ENCODE peak calls at places on chromosomes 7 and 10, in eight cellular contexts. One of them, this sample, is unnamed.

GRCh38 chr10:47453435-47454293 is 30.3 kb downstream of the ANXA8 start:
- DNase-seq in Caki2: no peak
- DNase-seq in brain microvascular endothelial cell: no peak
- DNase-seq in adipocyte: no peak
- DNase-seq in AG04449: no peak
- DNase-seq in neural crest cell: no peak
- DNase-seq in cardiac muscle cell: no peak
- DNase-seq in NT2/D1: no peak
- DNase-seq in this sample: no peak

GRCh38 chr7:2037301-2037804 is 195.4 kb downstream of the MAD1L1 start:
- DNase-seq in Caki2: no peak
- DNase-seq in brain microvascular endothelial cell: no peak
- DNase-seq in adipocyte: no peak
- DNase-seq in AG04449: no peak
- DNase-seq in neural crest cell: no peak
- DNase-seq in cardiac muscle cell: no peak
- DNase-seq in NT2/D1: no peak
- DNase-seq in this sample: no peak

GRCh38 chr7:127396184-127396583 is 3.7 kb upstream of the ZNF800 start:
- DNase-seq in Caki2: peak; percentile 4
- DNase-seq in brain microvascular endothelial cell: no peak
- DNase-seq in adipocyte: no peak
- DNase-seq in AG04449: no peak
- DNase-seq in neural crest cell: no peak
- DNase-seq in cardiac muscle cell: peak; percentile 46
- DNase-seq in NT2/D1: no peak
- DNase-seq in this sample: no peak

GRCh38 chr10:109974509-109975191 is 33.1 kb upstream of the ADD3 start:
- DNase-seq in Caki2: no peak
- DNase-seq in brain microvascular endothelial cell: peak; percentile 62
- DNase-seq in adipocyte: no peak
- DNase-seq in AG04449: no peak
- DNase-seq in neural crest cell: no peak
- DNase-seq in cardiac muscle cell: peak; percentile 37
- DNase-seq in NT2/D1: no peak
- DNase-seq in this sample: peak; percentile 44

GRCh38 chr7:134480730-134481129 is 21.8 kb upstream of the AKR1B1 start:
- DNase-seq in Caki2: peak; percentile 53
- DNase-seq in brain microvascular endothelial cell: peak; percentile 48
- DNase-seq in adipocyte: peak; percentile 62
- DNase-seq in AG04449: no peak
- DNase-seq in neural crest cell: no peak
- DNase-seq in cardiac muscle cell: peak; percentile 50
- DNase-seq in NT2/D1: peak; percentile 71
- DNase-seq in this sample: no peak

GRCh38 chr7:132910657-132911056 is 171.2 kb downstream of the CHCHD3 start:
- DNase-seq in Caki2: no peak
- DNase-seq in brain microvascular endothelial cell: no peak
- DNase-seq in adipocyte: no peak
- DNase-seq in AG04449: no peak
- DNase-seq in neural crest cell: no peak
- DNase-seq in cardiac muscle cell: peak; percentile 28
- DNase-seq in NT2/D1: no peak
- DNase-seq in this sample: no peak

GRCh38 chr10:13614530-13615332 is 28.0 kb downstream of the PRPF18 start:
- DNase-seq in Caki2: peak; percentile 87
- DNase-seq in brain microvascular endothelial cell: peak; percentile 62
- DNase-seq in adipocyte: peak; percentile 72
- DNase-seq in AG04449: peak; percentile 55
- DNase-seq in neural crest cell: no peak
- DNase-seq in cardiac muscle cell: no peak
- DNase-seq in NT2/D1: no peak
- DNase-seq in this sample: no peak

GRCh38 chr7:151249034-151249731 is 689 bp upstream of the SMARCD3 start:
- DNase-seq in Caki2: peak; percentile 66
- DNase-seq in brain microvascular endothelial cell: peak; percentile 59
- DNase-seq in adipocyte: peak; percentile 88
- DNase-seq in AG04449: no peak
- DNase-seq in neural crest cell: peak; percentile 29
- DNase-seq in cardiac muscle cell: peak; percentile 77
- DNase-seq in NT2/D1: no peak
- DNase-seq in this sample: peak; percentile 67

GRCh38 chr10:106251573-106251972 is 912.9 kb downstream of the SORCS1 start:
- DNase-seq in Caki2: no peak
- DNase-seq in brain microvascular endothelial cell: no peak
- DNase-seq in adipocyte: no peak
- DNase-seq in AG04449: no peak
- DNase-seq in neural crest cell: no peak
- DNase-seq in cardiac muscle cell: no peak
- DNase-seq in NT2/D1: no peak
- DNase-seq in this sample: no peak

GRCh38 chr10:119377905-119378736 is 164.4 kb downstream of the RGS10 start:
- DNase-seq in Caki2: no peak
- DNase-seq in brain microvascular endothelial cell: no peak
- DNase-seq in adipocyte: no peak
- DNase-seq in AG04449: no peak
- DNase-seq in neural crest cell: no peak
- DNase-seq in cardiac muscle cell: no peak
- DNase-seq in NT2/D1: no peak
- DNase-seq in this sample: peak; percentile 99

GRCh38 chr10:97705006-97705670 is 8.4 kb upstream of the MARVELD1 start:
- DNase-seq in Caki2: no peak
- DNase-seq in brain microvascular endothelial cell: no peak
- DNase-seq in adipocyte: no peak
- DNase-seq in AG04449: no peak
- DNase-seq in neural crest cell: no peak
- DNase-seq in cardiac muscle cell: no peak
- DNase-seq in NT2/D1: no peak
- DNase-seq in this sample: no peak

GRCh38 chr10:68408898-68409518 is 1.9 kb upstream of the RUFY2 start:
- DNase-seq in Caki2: no peak
- DNase-seq in brain microvascular endothelial cell: no peak
- DNase-seq in adipocyte: no peak
- DNase-seq in AG04449: no peak
- DNase-seq in neural crest cell: no peak
- DNase-seq in cardiac muscle cell: no peak
- DNase-seq in NT2/D1: no peak
- DNase-seq in this sample: no peak

GRCh38 chr7:301291-302053 is 11.5 kb downstream of the FOXL3 start:
- DNase-seq in Caki2: no peak
- DNase-seq in brain microvascular endothelial cell: no peak
- DNase-seq in adipocyte: no peak
- DNase-seq in AG04449: no peak
- DNase-seq in neural crest cell: no peak
- DNase-seq in cardiac muscle cell: no peak
- DNase-seq in NT2/D1: no peak
- DNase-seq in this sample: no peak

GRCh38 chr7:69661342-69661741 is 63.1 kb downstream of the AUTS2 start:
- DNase-seq in Caki2: no peak
- DNase-seq in brain microvascular endothelial cell: no peak
- DNase-seq in adipocyte: no peak
- DNase-seq in AG04449: no peak
- DNase-seq in neural crest cell: no peak
- DNase-seq in cardiac muscle cell: no peak
- DNase-seq in NT2/D1: no peak
- DNase-seq in this sample: no peak

GRCh38 chr10:3002304-3002703 is 65.0 kb upstream of the PFKP start:
- DNase-seq in Caki2: no peak
- DNase-seq in brain microvascular endothelial cell: no peak
- DNase-seq in adipocyte: no peak
- DNase-seq in AG04449: no peak
- DNase-seq in neural crest cell: no peak
- DNase-seq in cardiac muscle cell: no peak
- DNase-seq in NT2/D1: no peak
- DNase-seq in this sample: no peak

GRCh38 chr7:142866361-142867096 is 11.7 kb downstream of the EPHB6 start:
- DNase-seq in Caki2: peak; percentile 32
- DNase-seq in brain microvascular endothelial cell: no peak
- DNase-seq in adipocyte: peak; percentile 14
- DNase-seq in AG04449: no peak
- DNase-seq in neural crest cell: peak; percentile 29
- DNase-seq in cardiac muscle cell: peak; percentile 33
- DNase-seq in NT2/D1: peak; percentile 33
- DNase-seq in this sample: no peak

GRCh38 chr10:62815373-62816111 is 624 bp downstream of the EGR2 start:
- DNase-seq in Caki2: no peak
- DNase-seq in brain microvascular endothelial cell: no peak
- DNase-seq in adipocyte: peak; percentile 38
- DNase-seq in AG04449: no peak
- DNase-seq in neural crest cell: peak; percentile 20
- DNase-seq in cardiac muscle cell: peak; percentile 36
- DNase-seq in NT2/D1: no peak
- DNase-seq in this sample: no peak

GRCh38 chr10:3162533-3162932 is 10.0 kb downstream of the PITRM1 start:
- DNase-seq in Caki2: no peak
- DNase-seq in brain microvascular endothelial cell: no peak
- DNase-seq in adipocyte: no peak
- DNase-seq in AG04449: no peak
- DNase-seq in neural crest cell: no peak
- DNase-seq in cardiac muscle cell: no peak
- DNase-seq in NT2/D1: no peak
- DNase-seq in this sample: no peak

GRCh38 chr10:124238367-124238766 is 145.0 kb upstream of the CHST15 start:
- DNase-seq in Caki2: no peak
- DNase-seq in brain microvascular endothelial cell: no peak
- DNase-seq in adipocyte: no peak
- DNase-seq in AG04449: no peak
- DNase-seq in neural crest cell: no peak
- DNase-seq in cardiac muscle cell: no peak
- DNase-seq in NT2/D1: no peak
- DNase-seq in this sample: no peak

GRCh38 chr7:30285531-30286284 is 1.3 kb downstream of the ZNRF2 start:
- DNase-seq in Caki2: peak; percentile 64
- DNase-seq in brain microvascular endothelial cell: peak; percentile 28
- DNase-seq in adipocyte: peak; percentile 54
- DNase-seq in AG04449: no peak
- DNase-seq in neural crest cell: peak; percentile 14
- DNase-seq in cardiac muscle cell: peak; percentile 67
- DNase-seq in NT2/D1: peak; percentile 18
- DNase-seq in this sample: peak; percentile 32

GRCh38 chr10:79316671-79317431 is 30.4 kb upstream of the PPIF start:
- DNase-seq in Caki2: no peak
- DNase-seq in brain microvascular endothelial cell: no peak
- DNase-seq in adipocyte: no peak
- DNase-seq in AG04449: no peak
- DNase-seq in neural crest cell: no peak
- DNase-seq in cardiac muscle cell: no peak
- DNase-seq in NT2/D1: no peak
- DNase-seq in this sample: no peak

GRCh38 chr10:121394586-121394985 is 203.7 kb downstream of the FGFR2 start:
- DNase-seq in Caki2: no peak
- DNase-seq in brain microvascular endothelial cell: no peak
- DNase-seq in adipocyte: no peak
- DNase-seq in AG04449: no peak
- DNase-seq in neural crest cell: no peak
- DNase-seq in cardiac muscle cell: no peak
- DNase-seq in NT2/D1: no peak
- DNase-seq in this sample: no peak

GRCh38 chr10:86607674-86608073 is 46.7 kb upstream of the OPN4 start:
- DNase-seq in Caki2: no peak
- DNase-seq in brain microvascular endothelial cell: no peak
- DNase-seq in adipocyte: no peak
- DNase-seq in AG04449: no peak
- DNase-seq in neural crest cell: no peak
- DNase-seq in cardiac muscle cell: no peak
- DNase-seq in NT2/D1: no peak
- DNase-seq in this sample: no peak

GRCh38 chr7:124399941-124400340 is 365.7 kb downstream of the GPR37 start:
- DNase-seq in Caki2: peak; percentile 14
- DNase-seq in brain microvascular endothelial cell: no peak
- DNase-seq in adipocyte: no peak
- DNase-seq in AG04449: no peak
- DNase-seq in neural crest cell: no peak
- DNase-seq in cardiac muscle cell: no peak
- DNase-seq in NT2/D1: no peak
- DNase-seq in this sample: no peak

GRCh38 chr10:93495654-93496321 is 624 bp upstream of the CEP55 start:
- DNase-seq in Caki2: peak; percentile 50
- DNase-seq in brain microvascular endothelial cell: peak; percentile 26
- DNase-seq in adipocyte: peak; percentile 70
- DNase-seq in AG04449: no peak
- DNase-seq in neural crest cell: no peak
- DNase-seq in cardiac muscle cell: peak; percentile 58
- DNase-seq in NT2/D1: no peak
- DNase-seq in this sample: no peak

GRCh38 chr7:155951554-155952158 is 139.4 kb upstream of the SHH start:
- DNase-seq in Caki2: peak; percentile 99
- DNase-seq in brain microvascular endothelial cell: peak; percentile 93
- DNase-seq in adipocyte: no peak
- DNase-seq in AG04449: no peak
- DNase-seq in neural crest cell: no peak
- DNase-seq in cardiac muscle cell: peak; percentile 63
- DNase-seq in NT2/D1: no peak
- DNase-seq in this sample: no peak

GRCh38 chr7:158602905-158603772 is 15.5 kb upstream of the PTPRN2 start:
- DNase-seq in Caki2: peak; percentile 40
- DNase-seq in brain microvascular endothelial cell: peak; percentile 76
- DNase-seq in adipocyte: no peak
- DNase-seq in AG04449: no peak
- DNase-seq in neural crest cell: no peak
- DNase-seq in cardiac muscle cell: peak; percentile 17
- DNase-seq in NT2/D1: no peak
- DNase-seq in this sample: no peak

GRCh38 chr7:41148521-41148951 is 554.4 kb downstream of the INHBA start:
- DNase-seq in Caki2: peak; percentile 56
- DNase-seq in brain microvascular endothelial cell: peak; percentile 82
- DNase-seq in adipocyte: peak; percentile 68
- DNase-seq in AG04449: peak; percentile 71
- DNase-seq in neural crest cell: no peak
- DNase-seq in cardiac muscle cell: peak; percentile 61
- DNase-seq in NT2/D1: no peak
- DNase-seq in this sample: no peak